ENCODE peak calls at places on chromosomes 7 and 10, in eight cellular contexts. A is activated CD4-positive, CD25-positive, alpha-beta regulatory T cell treated with anti-CD3 and anti-CD28 coated beads, Interleukin-2, amount 50 U/mL, for 72 hours; E is AG08395; G is choroid plexus epithelial cell; Y is psoas muscle; U is ACHN; Q is right lobe of liver; L is mucosa of gallbladder. S is an unnamed sample.

GRCh38 chr10:129607607-129608006 is 140.6 kb downstream of the MGMT start:
- DNase-seq in A (no peak), E (no peak), G (no peak), Y (no peak), U (no peak), Q (no peak), L (no peak), S (no peak)

GRCh38 chr7:15862016-15862780 is 175.7 kb upstream of the MEOX2 start:
- DNase-seq in A (no peak), E (no peak), G (no peak), Y (no peak), U (no peak), Q (no peak), L (no peak), S (no peak)

GRCh38 chr10:115980470-115980869 is 292.5 kb downstream of the GFRA1 start:
- DNase-seq in A (no peak), E (no peak), G (no peak), Y (no peak), U (no peak), Q (no peak), L (no peak), S (no peak)

GRCh38 chr7:78530351-78530750 is 731.8 kb downstream of the PHTF2 start:
- DNase-seq in A (no peak), E (peak), G (peak), Y (no peak), U (peak), Q (no peak), L (no peak), S (no peak)

GRCh38 chr7:108430664-108431063 is 25.6 kb downstream of the NRCAM start:
- DNase-seq in A (no peak), E (no peak), G (no peak), Y (no peak), U (no peak), Q (no peak), L (no peak), S (no peak)

GRCh38 chr7:48090095-48090805 is 1.2 kb downstream of the UPP1 start:
- DNase-seq in A (no peak), E (no peak), G (peak), Y (peak), U (peak), Q (peak), L (peak), S (no peak)

GRCh38 chr7:20114463-20114862 is 102.7 kb downstream of the MACC1 start:
- DNase-seq in A (no peak), E (peak), G (no peak), Y (no peak), U (no peak), Q (no peak), L (peak), S (peak)

GRCh38 chr10:72567884-72568283 is 58.0 kb downstream of the MICU1 start:
- DNase-seq in A (no peak), E (no peak), G (peak), Y (no peak), U (peak), Q (no peak), L (no peak), S (no peak)

GRCh38 chr7:108294595-108294994 is 161.6 kb downstream of the NRCAM start:
- DNase-seq in A (no peak), E (no peak), G (no peak), Y (no peak), U (no peak), Q (no peak), L (no peak), S (no peak)

GRCh38 chr10:42975558-42976352 is 101.1 kb upstream of the RET start:
- DNase-seq in A (peak), E (no peak), G (no peak), Y (no peak), U (no peak), Q (peak), L (no peak), S (peak)

GRCh38 chr10:119378737-119379067 is 163.8 kb downstream of the RGS10 start:
- DNase-seq in A (no peak), E (no peak), G (no peak), Y (peak), U (no peak), Q (no peak), L (no peak), S (peak)

GRCh38 chr7:22980422-22980821 is 33.5 kb downstream of the HYCC1 start:
- DNase-seq in A (no peak), E (peak), G (peak), Y (no peak), U (no peak), Q (no peak), L (no peak), S (no peak)